ENCODE peak calls at places on chromosomes 5 and 9, in four cellular contexts. One of them, this sample, is unnamed.

GRCh38 chr5:149487672-149488071 is 63.6 kb downstream of the CSNK1A1 start:
- DNase-seq in CD8-positive, alpha-beta T cell: no peak
- DNase-seq in choroid plexus epithelial cell: peak; percentile 24
- DNase-seq in brain microvascular endothelial cell: no peak
- DNase-seq in this sample: no peak

GRCh38 chr5:132775439-132776076 is 1.5 kb downstream of the SEPTIN8 start:
- DNase-seq in CD8-positive, alpha-beta T cell: no peak
- DNase-seq in brain microvascular endothelial cell: no peak
- DNase-seq in choroid plexus epithelial cell: no peak
- DNase-seq in this sample: peak; percentile 14

GRCh38 chr9:100990605-100991381 is 37.7 kb upstream of the PLPPR1 start:
- DNase-seq in brain microvascular endothelial cell: no peak
- DNase-seq in CD8-positive, alpha-beta T cell: no peak
- DNase-seq in choroid plexus epithelial cell: no peak
- DNase-seq in this sample: no peak

GRCh38 chr9:127122176-127123151 is at the start of gene ANGPTL2:
- DNase-seq in choroid plexus epithelial cell: peak; percentile 87
- DNase-seq in brain microvascular endothelial cell: peak; percentile 43
- DNase-seq in CD8-positive, alpha-beta T cell: no peak
- DNase-seq in this sample: peak; percentile 99

GRCh38 chr9:129476821-129477611 is 143.9 kb downstream of the C9orf50 start:
- DNase-seq in CD8-positive, alpha-beta T cell: no peak
- DNase-seq in brain microvascular endothelial cell: no peak
- DNase-seq in choroid plexus epithelial cell: no peak
- DNase-seq in this sample: peak; percentile 70

GRCh38 chr5:136040746-136041415 is 12.1 kb downstream of the TGFBI start:
- DNase-seq in brain microvascular endothelial cell: no peak
- DNase-seq in choroid plexus epithelial cell: no peak
- DNase-seq in CD8-positive, alpha-beta T cell: no peak
- DNase-seq in this sample: no peak

GRCh38 chr5:33423018-33423630 is 17.6 kb upstream of the TARS1 start:
- DNase-seq in choroid plexus epithelial cell: peak; percentile 74
- DNase-seq in CD8-positive, alpha-beta T cell: no peak
- DNase-seq in brain microvascular endothelial cell: no peak
- DNase-seq in this sample: peak; percentile 67

GRCh38 chr5:174159327-174160247 is 114.1 kb downstream of the NSG2 start:
- DNase-seq in brain microvascular endothelial cell: peak; percentile 14
- DNase-seq in CD8-positive, alpha-beta T cell: no peak
- DNase-seq in choroid plexus epithelial cell: peak; percentile 34
- DNase-seq in this sample: peak; percentile 36

GRCh38 chr5:64576241-64576640 is 70.4 kb downstream of the RGS7BP start:
- DNase-seq in brain microvascular endothelial cell: no peak
- DNase-seq in choroid plexus epithelial cell: no peak
- DNase-seq in CD8-positive, alpha-beta T cell: no peak
- DNase-seq in this sample: peak; percentile 3

GRCh38 chr9:130880599-130881220 is 15.9 kb downstream of the QRFP start:
- DNase-seq in CD8-positive, alpha-beta T cell: no peak
- DNase-seq in brain microvascular endothelial cell: no peak
- DNase-seq in choroid plexus epithelial cell: no peak
- DNase-seq in this sample: no peak

GRCh38 chr9:95839012-95839411 is 36.5 kb upstream of the ERCC6L2 start:
- DNase-seq in brain microvascular endothelial cell: no peak
- DNase-seq in choroid plexus epithelial cell: no peak
- DNase-seq in CD8-positive, alpha-beta T cell: no peak
- DNase-seq in this sample: no peak

GRCh38 chr5:23820764-23821471 is 313.5 kb downstream of the PRDM9 start:
- DNase-seq in choroid plexus epithelial cell: peak; percentile 35
- DNase-seq in CD8-positive, alpha-beta T cell: no peak
- DNase-seq in brain microvascular endothelial cell: peak; percentile 3
- DNase-seq in this sample: peak; percentile 30

GRCh38 chr5:140347382-140347781 is 979 bp upstream of the HBEGF start:
- DNase-seq in brain microvascular endothelial cell: no peak
- DNase-seq in choroid plexus epithelial cell: no peak
- DNase-seq in CD8-positive, alpha-beta T cell: no peak
- DNase-seq in this sample: no peak

GRCh38 chr9:112233769-112234168 is 58.7 kb upstream of the SUSD1 start:
- DNase-seq in brain microvascular endothelial cell: peak; percentile 88
- DNase-seq in CD8-positive, alpha-beta T cell: no peak
- DNase-seq in choroid plexus epithelial cell: peak; percentile 92
- DNase-seq in this sample: peak; percentile 95

GRCh38 chr5:180486636-180487149 is 7.5 kb upstream of the CNOT6 start:
- DNase-seq in CD8-positive, alpha-beta T cell: no peak
- DNase-seq in choroid plexus epithelial cell: no peak
- DNase-seq in brain microvascular endothelial cell: no peak
- DNase-seq in this sample: no peak

GRCh38 chr5:101390317-101390908 is 487.3 kb upstream of the ST8SIA4 start:
- DNase-seq in choroid plexus epithelial cell: peak; percentile 71
- DNase-seq in brain microvascular endothelial cell: peak; percentile 59
- DNase-seq in CD8-positive, alpha-beta T cell: no peak
- DNase-seq in this sample: peak; percentile 65

GRCh38 chr5:139974661-139975060 is 68.4 kb downstream of the NRG2 start:
- DNase-seq in CD8-positive, alpha-beta T cell: no peak
- DNase-seq in brain microvascular endothelial cell: no peak
- DNase-seq in choroid plexus epithelial cell: peak; percentile 5
- DNase-seq in this sample: no peak

GRCh38 chr5:146947181-146947941 is 68.8 kb upstream of the PPP2R2B start:
- DNase-seq in choroid plexus epithelial cell: peak; percentile 43
- DNase-seq in CD8-positive, alpha-beta T cell: no peak
- DNase-seq in brain microvascular endothelial cell: no peak
- DNase-seq in this sample: peak; percentile 4

GRCh38 chr9:90641868-90642558 is 611 bp downstream of the DIRAS2 start:
- DNase-seq in brain microvascular endothelial cell: no peak
- DNase-seq in CD8-positive, alpha-beta T cell: no peak
- DNase-seq in choroid plexus epithelial cell: peak; percentile 2
- DNase-seq in this sample: no peak

GRCh38 chr5:165573445-165573844 is 2068.0 kb downstream of the MAT2B start:
- DNase-seq in brain microvascular endothelial cell: no peak
- DNase-seq in CD8-positive, alpha-beta T cell: no peak
- DNase-seq in choroid plexus epithelial cell: no peak
- DNase-seq in this sample: no peak

GRCh38 chr9:92704528-92704927 is 34.6 kb upstream of the IPPK start:
- DNase-seq in CD8-positive, alpha-beta T cell: no peak
- DNase-seq in brain microvascular endothelial cell: no peak
- DNase-seq in choroid plexus epithelial cell: no peak
- DNase-seq in this sample: no peak

GRCh38 chr9:87422999-87423398 is 74.7 kb upstream of the DAPK1 start:
- DNase-seq in CD8-positive, alpha-beta T cell: no peak
- DNase-seq in brain microvascular endothelial cell: no peak
- DNase-seq in choroid plexus epithelial cell: no peak
- DNase-seq in this sample: no peak
- TF ChIP-seq CTCF in CD8-positive, alpha-beta T cell: no peak
- TF ChIP-seq CTCF in brain microvascular endothelial cell: no peak
- TF ChIP-seq CTCF in choroid plexus epithelial cell: peak; percentile 12
- TF ChIP-seq CTCF in this sample: no peak

DNA sequence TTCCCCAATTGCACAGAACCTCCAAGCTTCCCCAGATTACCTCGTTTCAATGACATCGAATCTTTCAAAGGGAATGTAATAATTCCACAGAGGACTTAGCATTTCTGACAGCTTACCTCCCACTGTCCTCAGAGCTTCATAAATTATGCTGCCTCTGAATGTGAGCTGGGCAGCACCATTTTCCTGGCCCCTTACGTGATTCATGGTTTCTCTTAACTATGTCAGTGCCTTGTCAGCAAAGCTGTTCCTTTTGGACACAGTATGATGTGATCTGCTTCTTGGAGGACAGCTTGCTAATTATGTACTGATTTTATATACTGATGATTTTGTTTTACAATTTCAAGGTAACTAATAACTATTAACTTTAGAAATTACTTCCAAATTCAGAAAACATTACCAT is 27.7 kb upstream of the SSBP2 start:
- DNase-seq in brain microvascular endothelial cell: no peak
- DNase-seq in CD8-positive, alpha-beta T cell: no peak
- DNase-seq in choroid plexus epithelial cell: peak; percentile 58
- DNase-seq in this sample: peak; percentile 61
- H3K4me3 ChIP-seq in brain microvascular endothelial cell: no peak overlapping the region
- H3K4me3 ChIP-seq in CD8-positive, alpha-beta T cell: peak overlapping the region; percentile 55
- H3K4me3 ChIP-seq in choroid plexus epithelial cell: no peak overlapping the region
- H3K4me3 ChIP-seq in this sample: no peak overlapping the region

GRCh38 chr9:136110082-136111061 is 8.3 kb downstream of the TMEM250 start:
- DNase-seq in brain microvascular endothelial cell: no peak
- DNase-seq in CD8-positive, alpha-beta T cell: no peak
- DNase-seq in choroid plexus epithelial cell: peak; percentile 59
- DNase-seq in this sample: no peak
- TF ChIP-seq CTCF in brain microvascular endothelial cell: peak; percentile 60
- TF ChIP-seq CTCF in CD8-positive, alpha-beta T cell: no peak
- TF ChIP-seq CTCF in choroid plexus epithelial cell: peak; percentile 59
- TF ChIP-seq CTCF in this sample: peak; percentile 29

GRCh38 chr5:154015071-154015693 is 23.5 kb downstream of the FAM114A2 start:
- DNase-seq in CD8-positive, alpha-beta T cell: no peak
- DNase-seq in choroid plexus epithelial cell: no peak
- DNase-seq in brain microvascular endothelial cell: no peak
- DNase-seq in this sample: no peak
- H3K4me3 ChIP-seq in CD8-positive, alpha-beta T cell: no peak overlapping the region
- H3K4me3 ChIP-seq in choroid plexus epithelial cell: no peak overlapping the region
- H3K4me3 ChIP-seq in brain microvascular endothelial cell: no peak overlapping the region
- H3K4me3 ChIP-seq in this sample: no peak overlapping the region

This sample was measured in cardiac fibroblast.